ENCODE peak calls at places on chromosomes 16 and 17, in six cellular contexts. M is fibroblast of the aortic adventitia, R is psoas muscle, I is AG10803, A is ascending aorta, Q is neural crest cell. J is an unnamed sample.

GRCh38 chr17:41580651-41581365 is 5.9 kb downstream of the KRT14 start:
- DNase-seq in M (no peak), R (no peak), I (no peak), A (no peak), Q (no peak), J (no peak)

GRCh38 chr16:74774223-74775139 is at the start of gene FA2H:
- DNase-seq in M (no peak), R (peak; percentile 62), I (no peak), A (no peak), Q (peak; percentile 70), J (peak; percentile 35)

GRCh38 chr17:65902165-65902564 is 289.8 kb downstream of the CEP112 start:
- DNase-seq in M (no peak), R (no peak), I (no peak), A (no peak), Q (no peak), J (no peak)

GRCh38 chr16:88325087-88325750 is 57.5 kb upstream of the ZNF469 start:
- DNase-seq in M (no peak), R (peak; percentile 47), I (no peak), A (no peak), Q (no peak), J (no peak)

GRCh38 chr17:41464682-41465081 is 2.5 kb downstream of the KRT32 start:
- DNase-seq in M (peak; percentile 96), R (no peak), I (peak; percentile 96), A (no peak), Q (no peak), J (no peak)

GRCh38 chr17:83181991-83182619 is 102.7 kb downstream of the METRNL start:
- DNase-seq in M (no peak), R (no peak), I (no peak), A (no peak), Q (no peak), J (peak; percentile 14)

GRCh38 chr16:12459401-12459791 is 344.3 kb downstream of the CPPED1 start:
- DNase-seq in M (no peak), R (peak; percentile 67), I (no peak), A (peak; percentile 35), Q (no peak), J (no peak)

GRCh38 chr16:19916064-19916463 is 31.4 kb upstream of the GPRC5B start:
- DNase-seq in M (no peak), R (no peak), I (no peak), A (no peak), Q (no peak), J (no peak)

GRCh38 chr17:68101992-68102758 is 66.6 kb downstream of the KPNA2 start:
- DNase-seq in M (peak; percentile 6), R (no peak), I (no peak), A (no peak), Q (no peak), J (no peak)

GRCh38 chr17:68353121-68353521 is 61.8 kb downstream of the ARSG start:
- DNase-seq in M (no peak), R (no peak), I (no peak), A (no peak), Q (no peak), J (no peak)

DNA sequence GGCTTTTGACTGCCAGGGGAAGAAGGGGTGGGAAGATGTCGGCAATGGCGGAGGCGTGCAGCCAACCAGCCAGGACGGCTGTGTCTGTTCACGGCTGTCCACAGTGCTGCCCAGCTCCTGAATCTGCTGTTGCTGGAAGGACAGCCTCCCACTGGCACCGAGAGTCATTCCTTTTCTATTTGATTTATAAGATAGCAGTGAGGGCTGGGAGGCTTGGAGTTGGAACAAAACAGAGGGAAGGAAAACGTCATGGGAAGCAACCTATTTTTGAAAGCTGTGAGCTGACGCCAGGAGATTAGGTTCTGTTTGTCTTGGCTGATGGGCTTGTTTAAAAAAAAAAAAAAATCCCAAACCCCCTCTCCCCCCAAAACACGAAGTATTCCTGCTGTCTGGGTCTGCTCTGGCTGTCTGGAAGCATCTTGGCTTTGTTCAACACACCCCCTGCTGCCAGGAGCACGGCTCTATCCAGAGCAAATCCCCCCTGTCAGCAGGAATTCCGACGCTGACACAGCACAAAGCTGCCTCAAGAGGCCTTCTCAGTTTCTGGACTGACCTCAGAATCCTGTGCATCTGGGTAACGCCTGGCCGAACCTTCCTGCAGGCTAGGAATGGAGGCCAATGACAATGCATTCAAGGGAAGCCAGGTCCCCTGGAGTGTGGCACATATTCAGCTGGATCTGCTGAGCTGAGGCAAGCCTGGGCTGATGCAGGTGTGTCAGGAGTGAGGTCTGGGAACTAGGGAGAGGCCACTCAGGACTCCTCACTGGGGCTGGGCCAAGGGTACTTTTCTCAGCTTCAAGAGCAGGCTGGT is 41.0 kb upstream of the SREBF1 start:
- DNase-seq in M (peak; percentile 99), R (peak; percentile 84), I (peak; percentile 73), A (peak; percentile 38), Q (no peak), J (no peak)
- TF ChIP-seq CTCF in M (peak; percentile 22), R (no peak), I (no peak), A (no peak), Q (no peak), J (no peak)

GRCh38 chr17:2191227-2191626 is 112.4 kb downstream of the SMG6 start:
- DNase-seq in M (no peak), R (no peak), I (no peak), A (no peak), Q (no peak), J (no peak)

GRCh38 chr17:2191785-2192184 is 111.8 kb downstream of the SMG6 start:
- DNase-seq in M (no peak), R (no peak), I (no peak), A (no peak), Q (no peak), J (no peak)

GRCh38 chr17:2190014-2190413 is 113.6 kb downstream of the SMG6 start:
- DNase-seq in M (peak; percentile 72), R (peak; percentile 63), I (peak; percentile 68), A (no peak), Q (no peak), J (no peak)

GRCh38 chr17:2194778-2195417 is 108.7 kb downstream of the SMG6 start:
- DNase-seq in M (no peak), R (no peak), I (no peak), A (no peak), Q (no peak), J (no peak)

GRCh38 chr17:2192367-2193028 is 111.1 kb downstream of the SMG6 start:
- DNase-seq in M (peak; percentile 99), R (no peak), I (peak; percentile 98), A (no peak), Q (no peak), J (peak; percentile 52)
- TF ChIP-seq CTCF in M (no peak), R (no peak), I (peak; percentile 8), A (no peak), Q (no peak), J (no peak)

GRCh38 chr17:74963656-74964055 is 8.9 kb downstream of the HID1 start:
- DNase-seq in M (no peak), R (no peak), I (no peak), A (no peak), Q (no peak), J (no peak)
- TF ChIP-seq CTCF in M (no peak), R (no peak), I (no peak), A (no peak), Q (no peak), J (no peak)

DNA sequence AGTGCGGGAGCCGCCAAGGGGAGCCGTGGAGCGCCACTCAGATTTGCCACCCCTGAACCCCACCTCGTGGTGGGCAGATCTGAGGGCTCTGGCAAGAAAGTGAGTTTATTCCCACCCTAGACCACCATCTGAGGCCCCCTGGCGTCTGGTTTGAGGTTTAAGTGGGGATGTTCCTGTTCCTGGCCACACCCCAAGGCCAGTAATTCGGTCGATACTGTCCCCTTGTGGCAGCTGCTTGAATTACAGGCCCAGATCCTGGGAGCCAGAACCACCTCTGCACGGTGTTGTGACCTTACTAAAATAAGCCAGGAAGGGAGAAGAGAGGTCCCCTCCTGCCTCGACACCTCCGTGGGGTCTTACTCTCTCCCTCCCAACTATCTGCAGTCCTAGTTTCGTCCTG is 3.3 kb upstream of the LAT start:
- DNase-seq in M (no peak), R (no peak), I (no peak), A (no peak), Q (peak; percentile 37), J (no peak)
- TF ChIP-seq CTCF in M (peak; percentile 78), R (peak; percentile 35), I (peak; percentile 50), A (peak; percentile 25), Q (peak; percentile 65), J (no peak)

DNA sequence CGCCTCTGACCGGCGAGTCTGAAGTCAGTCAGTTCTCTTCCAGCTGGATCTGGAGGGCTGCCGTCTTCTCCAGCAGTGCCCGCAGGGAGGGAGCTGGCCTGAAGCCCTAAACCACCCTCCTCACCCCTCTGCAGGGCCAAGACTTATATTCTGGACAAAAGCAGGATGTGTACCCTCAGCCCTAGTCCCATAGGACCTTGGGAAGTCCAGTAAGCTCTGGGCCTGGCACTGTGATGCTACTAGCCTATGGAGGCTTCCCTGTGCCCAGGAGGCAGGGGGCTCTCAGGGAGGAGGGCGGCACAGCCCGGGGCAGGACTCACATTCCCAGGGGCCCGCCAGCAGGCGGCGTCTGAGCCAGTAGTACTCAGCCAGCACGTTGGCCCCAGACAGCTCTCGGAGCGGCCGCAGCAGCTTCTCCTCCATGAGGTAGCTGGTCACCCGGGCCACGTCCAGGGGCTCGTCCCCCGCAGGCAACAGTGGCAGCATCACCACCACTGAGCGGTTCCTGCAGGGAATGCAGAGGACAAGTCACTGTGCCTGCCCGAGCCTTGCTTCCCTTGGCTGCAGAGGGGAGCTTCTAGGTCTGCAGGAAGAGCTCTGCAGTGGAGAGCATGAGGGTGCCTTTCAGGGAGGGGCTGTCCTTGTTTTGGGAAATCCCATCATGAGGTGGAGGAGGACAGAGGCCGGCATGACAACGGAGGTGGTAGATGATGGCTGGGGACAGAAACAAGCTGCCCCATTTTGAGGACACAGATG is 41.7 kb downstream of the RMI2 start:
- DNase-seq in M (peak; percentile 35), R (peak; percentile 73), I (peak; percentile 33), A (no peak), Q (peak; percentile 59), J (no peak)
- TF ChIP-seq CTCF in M (peak; percentile 65), R (peak; percentile 41), I (peak; percentile 66), A (peak; percentile 45), Q (peak; percentile 62), J (no peak)

J was measured in natural killer cell.